ENCODE peak calls at places on chromosomes 2 and 18, in six cellular contexts. E is kidney, I is fibroblast of lung, X is A549, F is brain microvascular endothelial cell, M is cardiac muscle cell. N is an unnamed sample.

GRCh38 chr2:23294238-23294637 is 90.7 kb upstream of the KLHL29 start:
- DNase-seq in E (no peak), I (no peak), X (no peak), F (no peak), M (no peak), N (no peak)

GRCh38 chr2:11872247-11872947 is 126.0 kb downstream of the LPIN1 start:
- DNase-seq in E (no peak), I (no peak), X (no peak), F (peak; percentile 10), M (no peak), N (no peak)

GRCh38 chr2:177171418-177171865 is 41.2 kb upstream of the HNRNPA3 start:
- DNase-seq in E (no peak), I (no peak), X (no peak), F (peak; percentile 22), M (no peak), N (no peak)

GRCh38 chr2:220847006-220847405 is 725.1 kb downstream of the EPHA4 start:
- DNase-seq in E (no peak), I (no peak), X (no peak), F (no peak), M (no peak), N (no peak)

GRCh38 chr2:189865836-189866235 is 81.6 kb downstream of the PMS1 start:
- DNase-seq in E (no peak), I (no peak), X (no peak), F (no peak), M (no peak), N (no peak)

GRCh38 chr2:208356846-208357574 is 49.6 kb upstream of the PTH2R start:
- DNase-seq in E (no peak), I (peak; percentile 6), X (no peak), F (no peak), M (no peak), N (no peak)

GRCh38 chr2:232103140-232103737 is 141.7 kb downstream of the DIS3L2 start:
- DNase-seq in E (no peak), I (peak; percentile 45), X (no peak), F (no peak), M (no peak), N (no peak)

GRCh38 chr2:75003276-75003675 is 44.8 kb downstream of the POLE4 start:
- DNase-seq in E (no peak), I (no peak), X (no peak), F (no peak), M (no peak), N (no peak)

GRCh38 chr18:66334534-66334933 is 269.4 kb downstream of the CDH19 start:
- DNase-seq in E (no peak), I (no peak), X (no peak), F (no peak), M (no peak), N (no peak)

GRCh38 chr18:42196651-42197050 is 241.6 kb downstream of the PIK3C3 start:
- DNase-seq in E (no peak), I (no peak), X (no peak), F (no peak), M (no peak), N (no peak)

GRCh38 chr2:121650554-121650930 is 1.3 kb upstream of the CLASP1 start:
- DNase-seq in E (no peak), I (peak; percentile 15), X (no peak), F (peak; percentile 30), M (peak; percentile 11), N (no peak)

GRCh38 chr2:172753610-172754009 is 18.0 kb downstream of the RAPGEF4 start:
- DNase-seq in E (no peak), I (no peak), X (no peak), F (no peak), M (no peak), N (no peak)

GRCh38 chr18:51151568-51152511 is 45.6 kb downstream of the MEX3C start:
- DNase-seq in E (no peak), I (no peak), X (no peak), F (no peak), M (no peak), N (no peak)

GRCh38 chr2:238096311-238097011 is 3.7 kb upstream of the ESPNL start:
- DNase-seq in E (peak; percentile 49), I (no peak), X (no peak), F (no peak), M (no peak), N (no peak)

GRCh38 chr2:167132906-167133555 is 244.8 kb downstream of the XIRP2 start:
- DNase-seq in E (no peak), I (no peak), X (no peak), F (no peak), M (no peak), N (no peak)

GRCh38 chr2:145748927-145749326 is 1229.0 kb upstream of the ZEB2 start:
- DNase-seq in E (no peak), I (no peak), X (no peak), F (no peak), M (no peak), N (no peak)

GRCh38 chr2:99032786-99033185 is 96.8 kb upstream of the CRACDL start:
- DNase-seq in E (no peak), I (no peak), X (no peak), F (no peak), M (no peak), N (peak; percentile 33)

GRCh38 chr2:163348843-163349395 is 386.9 kb downstream of the FIGN start:
- DNase-seq in E (peak; percentile 22), I (peak; percentile 84), X (peak; percentile 55), F (peak; percentile 76), M (peak; percentile 36), N (no peak)

GRCh38 chr2:65566617-65567016 is 134.2 kb upstream of the SPRED2 start:
- DNase-seq in E (no peak), I (no peak), X (no peak), F (no peak), M (no peak), N (peak; percentile 55)

GRCh38 chr2:239186516-239186915 is 214.3 kb downstream of the HDAC4 start:
- DNase-seq in E (peak; percentile 42), I (no peak), X (no peak), F (no peak), M (no peak), N (no peak)

GRCh38 chr2:216320852-216321251 is 51.4 kb downstream of the MARCHF4 start:
- DNase-seq in E (no peak), I (no peak), X (no peak), F (no peak), M (no peak), N (no peak)

GRCh38 chr18:63869374-63869773 is 18.1 kb upstream of the SERPINB2 start:
- DNase-seq in E (no peak), I (peak; percentile 86), X (no peak), F (peak; percentile 81), M (no peak), N (no peak)

GRCh38 chr2:238216651-238217184 is 13.2 kb upstream of the ILKAP start:
- DNase-seq in E (no peak), I (no peak), X (no peak), F (no peak), M (no peak), N (no peak)

GRCh38 chr2:127096718-127097470 is 10.1 kb downstream of the BIN1 start:
- DNase-seq in E (peak; percentile 69), I (no peak), X (no peak), F (no peak), M (no peak), N (no peak)
- H3K27ac ChIP-seq in E (no peak overlapping the region), I (no peak overlapping the region), X (peak overlapping the region; percentile 71), F (no peak overlapping the region), M (no peak overlapping the region), N (no peak overlapping the region)

DNA sequence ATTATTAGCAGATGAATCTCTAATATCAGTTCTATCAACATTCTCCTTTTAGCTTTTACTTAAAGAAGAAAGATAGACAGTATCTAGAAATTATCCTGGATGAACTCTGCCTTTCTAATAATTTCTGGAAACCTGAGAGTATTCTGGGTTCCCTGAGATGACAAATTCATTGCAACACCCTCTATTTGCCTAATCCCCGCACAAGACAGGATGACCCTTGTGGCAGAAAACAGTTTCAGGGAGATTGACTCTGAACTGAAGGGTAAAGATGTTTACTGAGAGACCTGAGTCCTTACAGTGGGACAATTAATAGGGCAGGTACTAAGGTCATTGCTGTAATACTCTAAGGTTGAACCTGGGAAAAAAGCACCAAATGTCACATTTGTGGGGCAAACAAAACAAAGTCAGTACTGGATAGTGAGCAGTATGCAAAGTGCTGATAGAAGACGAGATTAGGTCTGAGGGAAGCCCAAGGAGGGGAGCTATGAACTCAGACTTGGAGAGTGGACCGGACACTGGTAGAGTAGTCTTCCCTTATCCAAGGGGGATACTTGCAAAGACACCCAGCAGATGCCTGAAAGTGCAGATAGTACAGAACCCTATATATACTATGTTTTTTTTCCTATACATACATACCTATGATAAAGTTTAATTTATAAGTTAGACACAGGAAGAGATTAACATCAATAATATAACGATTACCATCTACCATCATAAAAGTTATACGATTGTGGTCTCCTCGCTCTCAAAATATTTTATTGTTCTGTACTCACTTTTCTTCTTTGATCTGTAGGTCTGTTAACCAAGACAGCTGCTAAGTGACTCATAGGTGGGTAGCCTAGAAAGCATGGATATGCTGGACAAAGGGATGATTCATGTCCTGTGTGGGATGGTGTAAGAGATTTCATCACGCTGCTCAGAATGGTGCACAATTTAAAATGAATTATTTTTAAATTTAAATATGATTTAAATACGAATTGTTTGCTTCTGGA is 148.3 kb upstream of the KLHL14 start:
- DNase-seq in E (no peak), I (peak; percentile 95), X (peak; percentile 9), F (peak; percentile 91), M (no peak), N (peak; percentile 90)
- H3K27ac ChIP-seq in E (no peak overlapping the region), I (no peak overlapping the region), X (peak overlapping the region; percentile 53), F (peak overlapping the region; percentile 55), M (no peak overlapping the region), N (peak overlapping the region; percentile 49)

DNA sequence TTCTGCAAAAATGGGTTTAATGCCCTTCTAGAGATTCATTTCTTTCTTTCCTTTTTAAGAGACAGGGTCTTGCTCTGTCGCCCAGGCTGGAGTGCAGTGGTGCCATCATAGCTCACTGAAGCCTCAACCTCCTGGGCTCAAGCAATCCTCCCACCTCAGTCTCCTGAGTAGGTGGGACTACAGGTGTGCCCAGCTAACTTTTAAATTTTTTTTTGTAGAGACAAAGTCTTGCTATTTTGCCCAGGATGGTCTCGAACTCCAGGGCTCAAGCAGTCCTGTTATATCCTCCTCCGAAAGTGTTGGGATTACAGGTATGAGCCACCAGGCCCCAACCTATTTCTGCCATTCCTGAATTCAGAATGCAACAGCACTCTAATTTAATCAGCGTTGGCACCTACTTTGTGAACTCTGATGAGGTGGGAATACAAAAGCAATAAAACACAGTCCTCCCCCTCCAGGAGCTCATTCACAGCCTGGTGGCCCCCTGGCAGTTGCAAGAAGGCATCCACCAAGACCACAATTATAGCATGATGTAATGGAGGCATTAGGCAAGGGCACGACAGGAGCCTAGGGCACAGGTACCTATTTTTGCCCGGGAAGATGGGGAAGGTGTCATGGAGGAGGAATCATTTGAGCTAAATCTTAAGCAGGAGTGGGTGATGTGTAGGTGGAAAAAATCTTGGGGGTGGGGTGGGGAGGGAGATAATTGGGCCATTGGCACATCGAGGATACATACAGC is 5.1 kb downstream of the RHOB start:
- DNase-seq in E (no peak), I (no peak), X (no peak), F (no peak), M (no peak), N (no peak)
- H3K27ac ChIP-seq in E (no peak overlapping the region), I (no peak overlapping the region), X (peak overlapping the region; percentile 46), F (peak overlapping the region; percentile 68), M (no peak overlapping the region), N (no peak overlapping the region)

DNA sequence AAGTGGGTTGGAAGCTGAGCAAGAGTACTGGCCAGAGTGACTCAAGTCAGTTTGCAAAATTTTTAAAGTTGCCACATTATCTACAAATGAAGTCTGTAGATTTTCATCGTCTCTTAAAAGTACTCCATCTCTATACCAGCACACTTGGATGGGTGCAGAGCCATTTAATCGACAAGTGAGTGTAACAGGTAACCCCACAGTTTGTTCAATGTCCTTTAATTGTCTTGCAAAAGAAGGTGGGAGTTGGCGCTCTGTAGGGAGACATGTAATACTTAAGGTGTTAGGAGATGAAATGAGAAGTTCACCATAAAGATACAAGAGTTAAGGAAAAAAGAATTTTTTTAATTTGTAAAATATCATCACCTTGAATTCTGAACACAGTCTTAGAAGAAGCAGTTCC is 84.9 kb downstream of the TTN start:
- DNase-seq in E (no peak), I (no peak), X (no peak), F (no peak), M (no peak), N (no peak)
- H3K27ac ChIP-seq in E (no peak overlapping the region), I (no peak overlapping the region), X (no peak overlapping the region), F (no peak overlapping the region), M (peak overlapping the region; percentile 84), N (no peak overlapping the region)